ENCODE peak calls at places on chromosomes 3 and 15, in eight cellular contexts. O is mesenchymal stem cell; I is effector CD4-positive, alpha-beta T cell; Y is activated CD4-positive, alpha-beta T cell treated with anti-CD3 and anti-CD28 coated beads, Interleukin-2, amount 10 ng/mL, durations not matched to agents 7 days and 5 days; S is adrenal gland; C is activated T-helper 9 cell treated with anti-CD3 and anti-CD28 coated beads, Interleukin-2, amount 50 U/mL, for 16 hours; T is activated CD8-positive, alpha-beta memory T cell treated with anti-CD3 and anti-CD28 coated beads, Interleukin-2, amount 50 U/mL, for 4 hours; L is posterior vena cava. V is an unnamed sample.
A peak's percentile ranks its signal among the peaks of the same experiment; 100 is the strongest.

GRCh38 chr3:113600418-113601185 is 68.2 kb downstream of the SIDT1 start:
- DNase-seq in O (no peak), T (no peak), S (no peak), L (no peak), Y (no peak), C (no peak), I (no peak), V (no peak)

GRCh38 chr3:55097441-55097840 is 169.6 kb upstream of the LRTM1 start:
- DNase-seq in O (no peak), L (no peak), S (no peak), I (no peak), Y (no peak), C (no peak), T (no peak), V (no peak)

GRCh38 chr3:185677146-185677829 is 91.2 kb downstream of the SENP2 start:
- DNase-seq in I (no peak), O (peak; percentile 82), L (no peak), C (no peak), T (no peak), Y (peak; percentile 33), S (no peak), V (peak; percentile 59)

GRCh38 chr3:49900491-49901153 is 3.1 kb downstream of the MST1R start:
- DNase-seq in S (peak; percentile 85), L (no peak), Y (no peak), T (no peak), O (no peak), I (no peak), C (no peak), V (peak; percentile 22)

GRCh38 chr15:34223904-34224596 is 766 bp upstream of the EMC4 start:
- DNase-seq in T (no peak), S (no peak), L (no peak), O (no peak), Y (no peak), C (no peak), I (no peak), V (no peak)

GRCh38 chr3:88057650-88058321 is 1.0 kb downstream of the CGGBP1 start:
- DNase-seq in L (no peak), S (no peak), O (peak; percentile 57), T (no peak), Y (peak; percentile 8), I (no peak), C (no peak), V (no peak)

GRCh38 chr15:90184119-90184785 is 16.9 kb upstream of the SEMA4B start:
- DNase-seq in S (peak; percentile 93), I (no peak), L (peak; percentile 89), O (peak; percentile 87), C (no peak), T (no peak), Y (no peak), V (peak; percentile 64)

GRCh38 chr3:22922317-22922716 is 280.8 kb upstream of the UBE2E2 start:
- DNase-seq in S (no peak), C (no peak), T (no peak), I (no peak), Y (no peak), O (peak; percentile 6), L (no peak), V (no peak)

GRCh38 chr3:142577701-142578308 is 728 bp downstream of the ATR start:
- DNase-seq in Y (no peak), I (no peak), T (no peak), L (no peak), C (no peak), S (no peak), O (peak; percentile 75), V (no peak)

GRCh38 chr15:90386221-90386620 is 1.8 kb upstream of the IQGAP1 start:
- DNase-seq in C (no peak), S (no peak), Y (no peak), O (no peak), I (no peak), T (no peak), L (no peak), V (no peak)

GRCh38 chr3:20190991-20191390 is 5.0 kb upstream of the SGO1 start:
- DNase-seq in C (no peak), O (no peak), S (no peak), T (no peak), L (no peak), I (no peak), Y (no peak), V (no peak)

GRCh38 chr3:181880339-181880738 is 168.6 kb downstream of the SOX2 start:
- DNase-seq in S (no peak), Y (no peak), C (no peak), L (no peak), O (no peak), I (no peak), T (no peak), V (no peak)

GRCh38 chr3:121970047-121970446 is 52.0 kb downstream of the ILDR1 start:
- DNase-seq in I (no peak), L (no peak), T (no peak), C (no peak), Y (no peak), S (no peak), O (peak; percentile 1), V (no peak)

GRCh38 chr3:106025151-106025722 is 156.4 kb upstream of the CBLB start:
- DNase-seq in T (no peak), I (no peak), S (no peak), C (no peak), Y (no peak), L (no peak), O (peak; percentile 22), V (peak; percentile 9)

GRCh38 chr3:113685956-113686721 is 10.3 kb downstream of the USF3 start:
- DNase-seq in C (no peak), L (no peak), T (no peak), Y (no peak), I (no peak), O (peak; percentile 74), S (peak; percentile 45), V (no peak)

GRCh38 chr15:68699124-68699880 is 120.5 kb downstream of the CORO2B start:
- DNase-seq in O (no peak), Y (no peak), T (no peak), C (no peak), S (no peak), I (no peak), L (no peak), V (no peak)

GRCh38 chr15:80685628-80686027 is 9.5 kb upstream of the ABHD17C start:
- DNase-seq in I (no peak), O (no peak), C (no peak), Y (no peak), T (no peak), L (no peak), S (no peak), V (no peak)